ENCODE peak calls at places on chromosomes 2 and 18, in six cellular contexts. G is K562, J is HepG2, B is HL-60, F is GM12878, E is H1. D is an unnamed sample.

GRCh38 chr2:68045337-68045736 is 17.5 kb downstream of the C1D start:
- DNase-seq in G (no peak), J (no peak), B (no peak), F (no peak), E (no peak), D (peak)

GRCh38 chr2:224169847-224170246 is 130.8 kb upstream of the SERPINE2 start:
- DNase-seq in G (no peak), J (no peak), B (no peak), F (no peak), E (no peak), D (no peak)

GRCh38 chr2:118387509-118387908 is 299.2 kb downstream of the INSIG2 start:
- DNase-seq in G (no peak), J (no peak), B (no peak), F (no peak), E (no peak), D (no peak)

GRCh38 chr18:22318745-22319407 is 98.8 kb downstream of the CTAGE1 start:
- DNase-seq in G (no peak), J (no peak), B (no peak), F (no peak), E (no peak), D (no peak)

GRCh38 chr2:27703638-27704341 is 40.1 kb downstream of the SLC4A1AP start:
- DNase-seq in G (peak), J (peak), B (peak), F (peak), E (peak), D (peak)

GRCh38 chr2:3959372-3959771 is 256.0 kb downstream of the DCDC2C start:
- DNase-seq in G (peak), J (peak), B (peak), F (no peak), E (peak), D (peak)

GRCh38 chr2:163659224-163659623 is 76.6 kb downstream of the FIGN start:
- DNase-seq in G (no peak), J (no peak), B (no peak), F (no peak), E (no peak), D (no peak)

GRCh38 chr2:70132244-70133126 is 45.2 kb downstream of the PCBP1 start:
- DNase-seq in G (no peak), J (peak), B (no peak), F (no peak), E (no peak), D (peak)

GRCh38 chr2:205800804-205801203 is 118.5 kb downstream of the NRP2 start:
- DNase-seq in G (no peak), J (no peak), B (no peak), F (no peak), E (no peak), D (no peak)

GRCh38 chr2:217868911-217869334 is 133.9 kb downstream of the TNS1 start:
- DNase-seq in G (no peak), J (no peak), B (no peak), F (no peak), E (no peak), D (no peak)

GRCh38 chr18:58338961-58339722 is 289.7 kb downstream of the ALPK2 start:
- DNase-seq in G (no peak), J (no peak), B (no peak), F (no peak), E (peak), D (no peak)

GRCh38 chr2:49753344-49753930 is 599.1 kb upstream of the FSHR start:
- DNase-seq in G (no peak), J (peak), B (no peak), F (no peak), E (no peak), D (no peak)

GRCh38 chr2:68832161-68832869 is 38.9 kb downstream of the BMP10 start:
- DNase-seq in G (peak), J (no peak), B (peak), F (peak), E (no peak), D (no peak)

GRCh38 chr2:95043300-95043786 is 17.8 kb downstream of the MAL start:
- DNase-seq in G (no peak), J (no peak), B (no peak), F (peak), E (no peak), D (no peak)

GRCh38 chr2:155266109-155266508 is 567.6 kb downstream of the KCNJ3 start:
- DNase-seq in G (no peak), J (no peak), B (no peak), F (no peak), E (no peak), D (no peak)

GRCh38 chr18:79460445-79461300 is 64.9 kb downstream of the NFATC1 start:
- DNase-seq in G (no peak), J (no peak), B (no peak), F (peak), E (no peak), D (no peak)

GRCh38 chr2:161044937-161045336 is 115.3 kb upstream of the TANK start:
- DNase-seq in G (no peak), J (no peak), B (no peak), F (no peak), E (no peak), D (no peak)

GRCh38 chr2:182360012-182360662 is 66.7 kb downstream of the PDE1A start:
- DNase-seq in G (no peak), J (no peak), B (no peak), F (no peak), E (no peak), D (no peak)

GRCh38 chr2:238130696-238131628 is 7.5 kb upstream of the KLHL30 start:
- DNase-seq in G (no peak), J (no peak), B (no peak), F (no peak), E (no peak), D (no peak)
- TF ChIP-seq GABPA in G (no peak), J (no peak), B (no peak), F (no peak), E (no peak), D (no peak)

DNA sequence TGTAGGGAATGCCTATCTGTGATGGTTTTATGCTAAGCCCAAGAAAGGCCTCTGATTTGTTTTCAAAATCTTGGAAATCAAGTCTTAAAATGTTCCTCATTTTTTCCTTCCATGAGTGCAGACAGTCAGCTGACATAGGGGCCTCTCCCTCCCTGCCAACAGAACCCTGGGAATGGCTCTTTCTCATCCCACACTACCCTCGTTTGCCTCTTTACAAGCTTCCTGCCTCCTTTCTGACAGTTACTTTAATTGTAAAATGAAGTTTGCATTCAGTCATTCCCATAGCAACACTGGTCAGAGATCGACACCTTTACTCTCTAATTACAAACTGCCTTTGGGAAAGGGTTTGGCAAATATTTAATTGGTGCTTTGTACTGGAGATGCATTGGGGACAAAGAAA is 25.3 kb downstream of the KIF5C start:
- DNase-seq in G (no peak), J (no peak), B (no peak), F (no peak), E (no peak), D (no peak)
- TF ChIP-seq GABPA in G (no peak), J (no peak), B (no peak), F (no peak), E (no peak), D (no peak)

DNA sequence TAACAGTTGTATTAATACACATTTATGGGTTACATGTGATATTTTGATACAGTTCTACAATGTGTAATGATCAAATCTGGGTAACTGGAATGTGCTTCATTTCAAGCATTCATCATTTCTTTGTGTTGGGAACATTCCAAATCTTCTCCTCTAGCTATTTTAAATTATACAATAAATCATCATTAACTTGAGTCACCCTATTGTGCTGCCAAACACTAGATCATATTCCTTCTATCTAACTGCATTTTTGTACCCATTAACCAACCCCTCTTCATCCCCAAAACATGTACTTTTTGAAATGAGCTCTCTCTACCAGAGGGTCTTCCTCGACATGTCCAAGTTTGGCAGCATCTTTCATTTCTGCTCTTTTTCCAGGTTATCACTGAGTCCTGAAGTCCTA is 81.1 kb upstream of the TTC39C start:
- DNase-seq in G (no peak), J (no peak), B (no peak), F (no peak), E (no peak), D (no peak)
- TF ChIP-seq GABPA in G (no peak), J (no peak), B (no peak), F (no peak), E (no peak), D (no peak)

GRCh38 chr2:21258082-21258481 is 134.3 kb downstream of the TDRD15 start:
- DNase-seq in G (no peak), J (no peak), B (no peak), F (no peak), E (no peak), D (no peak)
- TF ChIP-seq GABPA in G (no peak), J (no peak), B (no peak), F (no peak), E (no peak), D (no peak)

GRCh38 chr2:107633580-107634147 is 193.0 kb upstream of the RGPD4 start:
- DNase-seq in G (peak), J (no peak), B (peak), F (no peak), E (no peak), D (no peak)
- TF ChIP-seq GABPA in G (no peak), J (no peak), B (no peak), F (no peak), E (no peak), D (no peak)

D was measured in SK-N-SH.